ENCODE peak calls at places on chromosomes 2 and 18, in ten cellular contexts. S, C, Y, P, F, R, D, J, Q and W are unnamed samples.

GRCh38 chr2:197311521-197312033 is 997 bp upstream of the ANKRD44 start:
- DNase-seq in S (peak), C (no peak), Y (no peak), P (no peak), F (no peak), R (no peak), D (no peak), J (no peak), Q (peak), W (no peak)

GRCh38 chr18:48942086-48942485 is 8.7 kb downstream of the SMAD7 start:
- DNase-seq in S (no peak), C (no peak), Y (no peak), P (no peak), F (no peak), R (no peak), D (no peak), J (no peak), Q (no peak), W (no peak)

GRCh38 chr2:10079931-10080535 is at the start of gene CYS1:
- DNase-seq in S (no peak), C (peak), Y (no peak), P (no peak), F (peak), R (no peak), D (peak), J (peak), Q (no peak), W (no peak)

GRCh38 chr2:15154289-15154688 is 406.8 kb downstream of the NBAS start:
- DNase-seq in S (peak), C (no peak), Y (no peak), P (no peak), F (no peak), R (no peak), D (no peak), J (no peak), Q (peak), W (no peak)

GRCh38 chr2:240327566-240327965 is 107.9 kb upstream of the GPC1 start:
- DNase-seq in S (no peak), C (no peak), Y (no peak), P (no peak), F (peak), R (no peak), D (no peak), J (no peak), Q (no peak), W (no peak)

GRCh38 chr18:33097126-33097525 is 324.3 kb upstream of the KLHL14 start:
- DNase-seq in S (no peak), C (no peak), Y (no peak), P (peak), F (no peak), R (no peak), D (no peak), J (no peak), Q (no peak), W (no peak)

GRCh38 chr2:19746611-19747309 is 155.0 kb downstream of the TTC32 start:
- DNase-seq in S (no peak), C (no peak), Y (no peak), P (no peak), F (peak), R (no peak), D (peak), J (peak), Q (peak), W (no peak)

GRCh38 chr2:208306291-208306690 is 40.2 kb downstream of the PIKFYVE start:
- DNase-seq in S (no peak), C (no peak), Y (no peak), P (peak), F (no peak), R (no peak), D (no peak), J (no peak), Q (no peak), W (no peak)

GRCh38 chr2:16228471-16228870 is 288.1 kb downstream of the MYCN start:
- DNase-seq in S (no peak), C (no peak), Y (no peak), P (no peak), F (no peak), R (no peak), D (no peak), J (no peak), Q (no peak), W (no peak)

GRCh38 chr2:24754985-24755690 is 38.1 kb downstream of the PTRHD1 start:
- DNase-seq in S (peak), C (no peak), Y (no peak), P (no peak), F (no peak), R (no peak), D (no peak), J (no peak), Q (peak), W (no peak)

GRCh38 chr2:16051046-16051489 is 110.7 kb downstream of the MYCN start:
- DNase-seq in S (no peak), C (no peak), Y (no peak), P (no peak), F (no peak), R (no peak), D (no peak), J (no peak), Q (no peak), W (no peak)

GRCh38 chr2:169513926-169514325 is 4.4 kb downstream of the KLHL41 start:
- DNase-seq in S (no peak), C (no peak), Y (no peak), P (peak), F (no peak), R (no peak), D (no peak), J (no peak), Q (no peak), W (peak)

GRCh38 chr2:206276169-206276927 is 1.9 kb downstream of the ZDBF2 start:
- DNase-seq in S (no peak), C (no peak), Y (no peak), P (no peak), F (no peak), R (no peak), D (no peak), J (no peak), Q (no peak), W (no peak)

GRCh38 chr2:18073601-18074000 is 195.1 kb downstream of the KCNS3 start:
- DNase-seq in S (no peak), C (no peak), Y (no peak), P (no peak), F (no peak), R (no peak), D (no peak), J (no peak), Q (no peak), W (no peak)

GRCh38 chr2:104752504-104752903 is 101.4 kb upstream of the POU3F3 start:
- DNase-seq in S (no peak), C (no peak), Y (no peak), P (no peak), F (no peak), R (no peak), D (no peak), J (no peak), Q (no peak), W (no peak)

GRCh38 chr2:95166065-95166763 is 605 bp downstream of the ZNF2 start:
- DNase-seq in S (no peak), C (no peak), Y (no peak), P (no peak), F (no peak), R (no peak), D (no peak), J (no peak), Q (no peak), W (no peak)

GRCh38 chr2:71907503-71907902 is 240.2 kb downstream of the CYP26B1 start:
- DNase-seq in S (no peak), C (no peak), Y (no peak), P (no peak), F (no peak), R (no peak), D (no peak), J (no peak), Q (no peak), W (no peak)

GRCh38 chr2:86468162-86469033 is 27.2 kb downstream of the KDM3A start:
- DNase-seq in S (no peak), C (no peak), Y (no peak), P (no peak), F (no peak), R (no peak), D (no peak), J (no peak), Q (no peak), W (no peak)

GRCh38 chr2:43469094-43469493 is 126.7 kb downstream of the THADA start:
- DNase-seq in S (no peak), C (no peak), Y (no peak), P (no peak), F (no peak), R (no peak), D (no peak), J (no peak), Q (no peak), W (peak)

GRCh38 chr2:185628985-185629384 is 109.6 kb upstream of the FSIP2 start:
- DNase-seq in S (peak), C (no peak), Y (no peak), P (no peak), F (peak), R (no peak), D (no peak), J (peak), Q (peak), W (no peak)

GRCh38 chr2:101559576-101559975 is 84.7 kb upstream of the RFX8 start:
- DNase-seq in S (peak), C (no peak), Y (no peak), P (no peak), F (no peak), R (no peak), D (no peak), J (no peak), Q (peak), W (peak)

GRCh38 chr18:57768557-57769326 is 34.4 kb downstream of the ATP8B1 start:
- DNase-seq in S (no peak), C (no peak), Y (no peak), P (no peak), F (no peak), R (no peak), D (no peak), J (no peak), Q (peak), W (peak)

GRCh38 chr2:230898661-230899091 is 26.4 kb downstream of the GPR55 start:
- DNase-seq in S (no peak), C (no peak), Y (no peak), P (no peak), F (peak), R (no peak), D (no peak), J (no peak), Q (no peak), W (no peak)

GRCh38 chr2:200454839-200455801 is 54.7 kb downstream of the KCTD18 start:
- DNase-seq in S (peak), C (no peak), Y (no peak), P (no peak), F (no peak), R (no peak), D (no peak), J (no peak), Q (peak), W (no peak)

GRCh38 chr2:172234716-172235661 is 132.3 kb upstream of the DLX2 start:
- DNase-seq in S (no peak), C (no peak), Y (no peak), P (no peak), F (peak), R (no peak), D (peak), J (peak), Q (no peak), W (no peak)

GRCh38 chr2:34475141-34475540 is 876.0 kb upstream of the FAM98A start:
- DNase-seq in S (no peak), C (no peak), Y (no peak), P (no peak), F (no peak), R (no peak), D (no peak), J (no peak), Q (no peak), W (no peak)

GRCh38 chr18:74949611-74950010 is 259.3 kb downstream of the PTGR3 start:
- DNase-seq in S (no peak), C (no peak), Y (no peak), P (no peak), F (no peak), R (no peak), D (no peak), J (no peak), Q (peak), W (no peak)

GRCh38 chr2:216387262-216387661 is 15.0 kb upstream of the MARCHF4 start:
- DNase-seq in S (no peak), C (no peak), Y (no peak), P (no peak), F (no peak), R (no peak), D (no peak), J (no peak), Q (no peak), W (no peak)

GRCh38 chr2:196080526-196080925 is 11.9 kb upstream of the DNAH7 start:
- DNase-seq in S (no peak), C (no peak), Y (no peak), P (no peak), F (no peak), R (no peak), D (no peak), J (no peak), Q (no peak), W (no peak)

GRCh38 chr2:7672027-7672684 is 754.9 kb downstream of the RNF144A start:
- DNase-seq in S (peak), C (no peak), Y (no peak), P (no peak), F (peak), R (no peak), D (no peak), J (peak), Q (peak), W (no peak)

GRCh38 chr18:39799010-39799409 is 2156.0 kb upstream of the PIK3C3 start:
- DNase-seq in S (peak), C (no peak), Y (no peak), P (no peak), F (no peak), R (no peak), D (no peak), J (no peak), Q (peak), W (no peak)

GRCh38 chr2:52976132-52976949 is 791.3 kb upstream of the CHAC2 start:
- DNase-seq in S (peak), C (peak), Y (no peak), P (no peak), F (peak), R (no peak), D (no peak), J (peak), Q (peak), W (no peak)

GRCh38 chr2:100425573-100426383 is 8.3 kb upstream of the CHST10 start:
- DNase-seq in S (no peak), C (no peak), Y (no peak), P (no peak), F (no peak), R (no peak), D (no peak), J (no peak), Q (no peak), W (no peak)

GRCh38 chr2:195659114-195659513 is 2.1 kb downstream of the SLC39A10 start:
- DNase-seq in S (no peak), C (no peak), Y (no peak), P (no peak), F (no peak), R (peak), D (peak), J (no peak), Q (no peak), W (no peak)

GRCh38 chr2:235098273-235098672 is 146.5 kb downstream of the SH3BP4 start:
- DNase-seq in S (peak), C (no peak), Y (no peak), P (no peak), F (no peak), R (peak), D (no peak), J (no peak), Q (no peak), W (no peak)

GRCh38 chr2:74267068-74267467 is 68.7 kb downstream of the MTHFD2 start:
- DNase-seq in S (peak), C (peak), Y (no peak), P (no peak), F (peak), R (peak), D (no peak), J (no peak), Q (peak), W (peak)

GRCh38 chr2:31353121-31353520 is 61.4 kb downstream of the XDH start:
- DNase-seq in S (no peak), C (no peak), Y (no peak), P (no peak), F (no peak), R (no peak), D (no peak), J (no peak), Q (no peak), W (no peak)

GRCh38 chr2:234091432-234091879 is 41.0 kb downstream of the SPP2 start:
- DNase-seq in S (peak), C (no peak), Y (no peak), P (no peak), F (no peak), R (no peak), D (no peak), J (no peak), Q (peak), W (no peak)

GRCh38 chr2:96503637-96504243 is 1.4 kb downstream of the NEURL3 start:
- DNase-seq in S (no peak), C (no peak), Y (no peak), P (no peak), F (no peak), R (no peak), D (no peak), J (no peak), Q (no peak), W (no peak)